ENCODE peak calls at places on chromosomes 6 and 20, in eight cellular contexts. One of them, this sample, is unnamed.

GRCh38 chr20:36279362-36279761 is 26.8 kb upstream of the DLGAP4 start:
- DNase-seq in heart right ventricle: no peak
- DNase-seq in left cardiac atrium: no peak
- DNase-seq in NCI-H345: no peak
- DNase-seq in T-helper 17 cell: no peak
- DNase-seq in putamen: no peak
- DNase-seq in tibial nerve: no peak
- DNase-seq in naive thymus-derived CD8-positive, alpha-beta T cell: no peak
- DNase-seq in this sample: no peak

GRCh38 chr20:31595654-31596411 is 9.3 kb upstream of the ID1 start:
- DNase-seq in putamen: no peak
- DNase-seq in T-helper 17 cell: no peak
- DNase-seq in left cardiac atrium: peak
- DNase-seq in heart right ventricle: peak
- DNase-seq in NCI-H345: no peak
- DNase-seq in naive thymus-derived CD8-positive, alpha-beta T cell: no peak
- DNase-seq in tibial nerve: peak
- DNase-seq in this sample: peak

GRCh38 chr6:73515204-73516101 is 5.4 kb downstream of the EEF1A1 start:
- DNase-seq in NCI-H345: peak
- DNase-seq in left cardiac atrium: peak
- DNase-seq in naive thymus-derived CD8-positive, alpha-beta T cell: peak
- DNase-seq in heart right ventricle: no peak
- DNase-seq in tibial nerve: no peak
- DNase-seq in putamen: peak
- DNase-seq in T-helper 17 cell: peak
- DNase-seq in this sample: no peak

GRCh38 chr6:151032034-151032433 is 166.5 kb downstream of the MTHFD1L start:
- DNase-seq in putamen: no peak
- DNase-seq in naive thymus-derived CD8-positive, alpha-beta T cell: no peak
- DNase-seq in NCI-H345: no peak
- DNase-seq in left cardiac atrium: no peak
- DNase-seq in tibial nerve: no peak
- DNase-seq in heart right ventricle: no peak
- DNase-seq in T-helper 17 cell: no peak
- DNase-seq in this sample: no peak

GRCh38 chr20:40895182-40895581 is 133.4 kb upstream of the TOP1 start:
- DNase-seq in tibial nerve: no peak
- DNase-seq in heart right ventricle: no peak
- DNase-seq in putamen: no peak
- DNase-seq in NCI-H345: peak
- DNase-seq in left cardiac atrium: no peak
- DNase-seq in naive thymus-derived CD8-positive, alpha-beta T cell: no peak
- DNase-seq in T-helper 17 cell: no peak
- DNase-seq in this sample: no peak

GRCh38 chr6:44373051-44373450 is 14.5 kb upstream of the CDC5L start:
- DNase-seq in left cardiac atrium: no peak
- DNase-seq in putamen: no peak
- DNase-seq in heart right ventricle: no peak
- DNase-seq in tibial nerve: no peak
- DNase-seq in naive thymus-derived CD8-positive, alpha-beta T cell: no peak
- DNase-seq in NCI-H345: no peak
- DNase-seq in T-helper 17 cell: no peak
- DNase-seq in this sample: no peak

GRCh38 chr20:34473262-34473883 is 42.8 kb upstream of the DYNLRB1 start:
- DNase-seq in left cardiac atrium: peak
- DNase-seq in T-helper 17 cell: no peak
- DNase-seq in NCI-H345: peak
- DNase-seq in tibial nerve: no peak
- DNase-seq in heart right ventricle: peak
- DNase-seq in naive thymus-derived CD8-positive, alpha-beta T cell: no peak
- DNase-seq in putamen: peak
- DNase-seq in this sample: no peak

GRCh38 chr6:111683749-111684267 is 78.1 kb upstream of the TRAF3IP2 start:
- DNase-seq in naive thymus-derived CD8-positive, alpha-beta T cell: no peak
- DNase-seq in left cardiac atrium: peak
- DNase-seq in NCI-H345: no peak
- DNase-seq in tibial nerve: no peak
- DNase-seq in heart right ventricle: no peak
- DNase-seq in T-helper 17 cell: no peak
- DNase-seq in putamen: no peak
- DNase-seq in this sample: no peak

GRCh38 chr20:8766868-8767390 is 302.0 kb upstream of the PLCB4 start:
- DNase-seq in heart right ventricle: no peak
- DNase-seq in left cardiac atrium: no peak
- DNase-seq in naive thymus-derived CD8-positive, alpha-beta T cell: no peak
- DNase-seq in NCI-H345: no peak
- DNase-seq in putamen: no peak
- DNase-seq in tibial nerve: no peak
- DNase-seq in T-helper 17 cell: no peak
- DNase-seq in this sample: no peak

GRCh38 chr6:6781172-6781876 is 192.8 kb downstream of the LY86 start:
- DNase-seq in T-helper 17 cell: no peak
- DNase-seq in heart right ventricle: peak
- DNase-seq in naive thymus-derived CD8-positive, alpha-beta T cell: no peak
- DNase-seq in left cardiac atrium: peak
- DNase-seq in putamen: no peak
- DNase-seq in tibial nerve: peak
- DNase-seq in NCI-H345: no peak
- DNase-seq in this sample: peak

This sample was measured in Right ventricle myocardium inferior.